ENCODE peak calls at places on chromosomes 6 and 20, in ten cellular contexts. A is endothelial cell of umbilical vein; P is body of pancreas; X is endodermal cell; I is cardiac muscle cell; V is gastrocnemius medialis; L is HCT116; R is NT2/D1; H is naive thymus-derived CD4-positive, alpha-beta T cell; W is OCI-LY7. K is an unnamed sample. For H3K4me1, the result is how much of the 10 kb centered on the place peaks cover.

GRCh38 chr6:15132854-15133670 is 112.8 kb upstream of the JARID2 start:
- DNase-seq in P (peak), X (no peak), H (no peak), L (peak), I (peak), R (no peak), A (no peak), W (no peak), V (no peak), K (peak)

GRCh38 chr6:30857537-30857936 is 26.8 kb upstream of the DDR1 start:
- DNase-seq in A (no peak), P (no peak), R (no peak), L (no peak), H (no peak), X (no peak), V (no peak), I (no peak), W (no peak), K (no peak)

GRCh38 chr20:23156170-23156841 is 70.2 kb upstream of the CD93 start:
- DNase-seq in A (peak), L (peak), X (peak), I (peak), R (no peak), H (no peak), V (peak), P (peak), W (no peak), K (peak)

GRCh38 chr6:125584468-125584939 is 164.9 kb upstream of the HEY2 start:
- DNase-seq in V (peak), I (no peak), P (no peak), H (no peak), X (peak), R (peak), A (peak), L (no peak), W (no peak), K (peak)

GRCh38 chr6:12570461-12571030 is 146.0 kb upstream of the PHACTR1 start:
- DNase-seq in X (no peak), H (no peak), P (no peak), W (no peak), I (peak), A (peak), V (no peak), R (no peak), L (no peak), K (peak)

GRCh38 chr6:104574135-104574750 is 285.5 kb downstream of the HACE1 start:
- DNase-seq in W (no peak), X (peak), R (no peak), I (no peak), H (no peak), V (no peak), L (no peak), P (no peak), A (no peak), K (no peak)

GRCh38 chr20:57480444-57481152 is 44.3 kb downstream of the CTCFL start:
- DNase-seq in H (peak), V (no peak), W (peak), P (no peak), A (no peak), X (peak), L (no peak), I (no peak), R (no peak), K (no peak)

GRCh38 chr6:37137201-37137880 is 32.6 kb upstream of the PIM1 start:
- DNase-seq in W (no peak), I (peak), X (peak), L (peak), V (no peak), P (peak), R (peak), H (no peak), A (peak), K (peak)

GRCh38 chr6:28863607-28864320 is 60.0 kb downstream of the TRIM27 start:
- DNase-seq in W (peak), P (peak), I (peak), A (peak), R (no peak), X (peak), L (peak), H (peak), V (peak), K (peak)

GRCh38 chr6:122530440-122531046 is 58.9 kb upstream of the SERINC1 start:
- DNase-seq in X (peak), L (peak), R (peak), H (peak), P (peak), V (peak), A (peak), W (peak), I (peak), K (peak)

GRCh38 chr20:58630063-58630462 is 21.0 kb upstream of the STX16 start:
- DNase-seq in W (no peak), A (peak), I (peak), X (no peak), H (no peak), P (no peak), V (no peak), L (no peak), R (no peak), K (peak)

GRCh38 chr6:111721677-111722219 is 116.1 kb upstream of the TRAF3IP2 start:
- DNase-seq in W (peak), H (peak), I (peak), P (no peak), L (peak), X (peak), R (peak), A (peak), V (peak), K (peak)

GRCh38 chr20:53683506-53683905 is 89.9 kb upstream of the ZNF217 start:
- DNase-seq in A (no peak), L (no peak), I (no peak), X (no peak), V (no peak), R (no peak), W (no peak), H (no peak), P (no peak), K (no peak)

GRCh38 chr6:22141271-22141745 is 155.5 kb downstream of the PRL start:
- DNase-seq in P (peak), X (no peak), A (peak), H (no peak), V (no peak), L (no peak), W (no peak), R (no peak), I (peak), K (no peak)

GRCh38 chr6:116218172-116218633 is 35.7 kb downstream of the TSPYL4 start:
- DNase-seq in I (peak), H (peak), A (peak), P (no peak), W (peak), X (no peak), L (no peak), V (no peak), R (no peak), K (peak)

GRCh38 chr20:5652626-5653573 is 97.3 kb upstream of the SHLD1 start:
- DNase-seq in V (no peak), A (no peak), R (no peak), P (no peak), W (peak), H (no peak), I (peak), X (no peak), L (no peak), K (peak)

GRCh38 chr6:170421921-170422320 is 115.4 kb downstream of the FAM120B start:
- DNase-seq in I (no peak), P (no peak), V (no peak), R (no peak), W (no peak), A (no peak), L (no peak), H (no peak), X (peak), K (no peak)

GRCh38 chr6:165831812-165832470 is 168.9 kb upstream of the PDE10A start:
- DNase-seq in W (no peak), P (no peak), R (no peak), I (no peak), H (no peak), A (no peak), L (no peak), V (no peak), X (no peak), K (no peak)

GRCh38 chr20:35700625-35701148 is 1.5 kb downstream of the ROMO1 start:
- DNase-seq in X (peak), A (no peak), H (no peak), P (no peak), R (no peak), I (no peak), V (no peak), L (no peak), W (no peak), K (no peak)

GRCh38 chr6:56766806-56767178 is 124.1 kb upstream of the DST start:
- DNase-seq in W (no peak), A (peak), L (no peak), R (no peak), P (no peak), I (peak), X (no peak), H (no peak), V (no peak), K (peak)

GRCh38 chr6:138945354-138945753 is 42.7 kb downstream of the REPS1 start:
- DNase-seq in R (peak), P (no peak), I (no peak), L (no peak), A (no peak), H (no peak), V (no peak), X (peak), W (no peak), K (no peak)

GRCh38 chr6:25267662-25268061 is 11.5 kb upstream of the CARMIL1 start:
- DNase-seq in W (no peak), V (no peak), L (no peak), R (no peak), A (no peak), X (no peak), H (no peak), I (no peak), P (no peak), K (no peak)

GRCh38 chr6:11714116-11714797 is 64.3 kb downstream of the ADTRP start:
- DNase-seq in L (no peak), V (no peak), R (no peak), X (no peak), W (no peak), A (no peak), I (no peak), H (peak), P (no peak), K (no peak)

GRCh38 chr20:46914789-46915359 is 20.2 kb downstream of the EYA2 start:
- DNase-seq in V (peak), X (no peak), H (no peak), P (peak), A (no peak), R (no peak), W (no peak), I (no peak), L (no peak), K (peak)

GRCh38 chr6:17268114-17268513 is 13.0 kb upstream of the RBM24 start:
- DNase-seq in X (no peak), V (no peak), L (no peak), P (no peak), W (no peak), H (no peak), R (no peak), A (no peak), I (no peak), K (no peak)

GRCh38 chr6:89146748-89147715 is 1.2 kb downstream of the PM20D2 start:
- DNase-seq in I (peak), R (no peak), X (no peak), A (peak), W (peak), P (peak), L (peak), H (no peak), V (peak), K (peak)

GRCh38 chr6:74015427-74015826 is 319.4 kb downstream of the CD109 start:
- DNase-seq in R (no peak), I (no peak), X (no peak), V (no peak), P (no peak), H (no peak), L (no peak), A (no peak), W (no peak), K (no peak)

GRCh38 chr6:79421001-79421411 is 116.2 kb downstream of the LCA5 start:
- DNase-seq in R (no peak), V (no peak), L (no peak), W (no peak), X (no peak), P (no peak), H (no peak), I (peak), A (peak), K (peak)

GRCh38 chr20:5513975-5514516 is 197.3 kb upstream of the PROKR2 start:
- DNase-seq in L (peak), H (no peak), P (no peak), I (no peak), W (no peak), R (no peak), V (no peak), X (no peak), A (no peak), K (peak)

GRCh38 chr6:42339991-42340401 is 111.7 kb downstream of the TRERF1 start:
- DNase-seq in I (no peak), P (no peak), H (no peak), X (peak), V (no peak), L (no peak), R (no peak), W (no peak), A (no peak), K (no peak)

GRCh38 chr20:53611449-53611894 is 17.8 kb upstream of the ZNF217 start:
- DNase-seq in I (peak), A (peak), X (peak), P (peak), W (peak), L (peak), V (no peak), R (no peak), H (no peak), K (peak)

GRCh38 chr6:34362909-34363713 is 29.4 kb downstream of the NUDT3 start:
- DNase-seq in H (no peak), P (no peak), I (no peak), W (peak), R (no peak), X (no peak), A (no peak), L (no peak), V (peak), K (no peak)

GRCh38 chr6:17086469-17086868 is 15.4 kb upstream of the STMND1 start:
- DNase-seq in X (peak), H (peak), I (peak), V (no peak), L (peak), R (no peak), A (peak), W (peak), P (peak), K (peak)

GRCh38 chr6:160960839-160961238 is 30.7 kb upstream of the MAP3K4 start:
- DNase-seq in A (no peak), W (no peak), H (no peak), P (peak), V (no peak), X (no peak), R (no peak), I (no peak), L (no peak), K (no peak)

GRCh38 chr6:88008411-88008810 is 39.2 kb upstream of the SPACA1 start:
- DNase-seq in W (no peak), L (no peak), V (no peak), R (no peak), X (no peak), I (no peak), A (no peak), P (no peak), H (no peak), K (no peak)

DNA sequence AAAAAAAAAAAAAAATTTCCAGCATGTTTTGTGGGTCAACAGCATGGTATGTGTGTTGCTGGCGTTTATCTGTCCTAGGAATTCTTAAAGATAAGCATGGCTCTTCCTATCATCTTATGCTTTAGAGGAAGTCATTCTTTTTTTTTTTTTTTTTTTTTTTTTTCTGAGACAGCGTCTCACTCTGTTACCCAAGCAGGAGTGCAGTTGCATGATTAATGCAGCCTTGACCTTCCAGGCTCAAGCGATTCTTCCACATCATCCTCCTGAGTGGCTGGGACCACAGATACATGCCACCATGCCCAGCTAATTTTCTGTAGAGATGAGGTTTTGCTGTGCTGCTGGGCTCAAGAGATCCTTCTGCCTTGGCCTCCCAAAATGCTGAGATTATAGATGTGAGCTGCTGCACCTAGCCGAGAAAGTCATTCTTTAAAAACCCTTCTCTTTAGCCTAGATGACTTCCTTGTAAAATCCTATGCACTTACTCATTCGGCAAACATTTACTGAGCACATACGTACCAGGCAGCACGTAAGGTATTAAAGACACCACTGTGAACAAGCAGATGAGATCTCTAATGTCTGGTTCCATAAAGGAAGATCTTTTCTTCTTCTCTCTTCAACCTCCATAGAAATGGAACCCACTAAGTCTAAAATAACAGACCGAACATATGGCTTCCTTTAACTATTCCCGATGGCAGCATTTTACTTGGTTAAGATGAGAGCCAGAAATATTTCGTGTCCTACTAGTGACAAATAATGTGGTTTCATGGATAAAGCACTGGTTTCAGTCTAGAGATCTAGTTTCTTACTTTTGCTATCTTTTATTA is 122.4 kb downstream of the RIN2 start:
- DNase-seq in W (no peak), H (no peak), L (peak), R (no peak), I (peak), V (no peak), P (no peak), X (no peak), A (no peak), K (peak)
- H3K4me3 ChIP-seq in W (no peak), H (no peak), L (peak), R (no peak), I (no peak), V (no peak), P (no peak), X (no peak), A (no peak), K (no peak)

DNA sequence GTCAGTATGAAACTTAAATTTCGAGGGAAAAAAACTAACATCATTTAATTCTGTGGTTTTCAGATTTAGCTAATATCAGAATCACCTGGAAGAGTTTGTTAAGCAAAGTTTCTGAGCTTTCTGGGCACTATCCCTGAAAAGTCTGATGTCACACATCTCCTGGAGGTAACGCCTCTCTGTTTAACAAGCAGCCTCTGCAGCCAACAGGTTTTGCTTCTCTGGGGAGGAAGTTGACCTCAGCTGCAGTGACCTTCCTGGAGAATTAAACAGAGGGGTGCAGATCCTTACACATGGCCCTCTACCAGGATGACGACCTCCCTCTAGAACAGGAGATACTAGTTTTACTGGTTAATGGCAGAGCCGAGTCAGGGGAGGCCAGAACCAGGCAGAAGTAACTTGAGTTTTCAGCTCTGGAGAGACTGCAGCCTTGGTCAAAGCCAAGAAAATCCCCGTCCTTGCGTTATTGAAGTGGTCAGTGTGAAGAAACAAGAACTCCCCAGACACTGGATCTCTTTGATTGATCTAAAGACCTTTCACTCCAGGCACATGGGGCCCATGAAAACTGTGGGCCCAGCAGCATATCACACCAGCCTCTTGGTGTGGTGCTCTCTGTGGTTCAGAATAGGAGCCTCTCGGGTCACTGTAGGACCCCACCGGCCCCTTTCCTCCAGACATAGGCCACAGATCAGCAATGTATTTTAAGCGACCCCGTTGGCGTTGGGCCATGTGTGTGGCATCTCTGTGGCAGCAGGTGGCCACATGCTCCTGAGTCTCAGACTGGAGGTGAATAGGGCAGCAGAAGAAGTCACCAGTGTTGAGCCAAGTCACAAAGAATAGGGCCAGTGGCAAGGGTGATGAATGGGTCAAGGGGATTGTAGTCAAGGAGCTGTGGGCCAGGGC is 33.4 kb upstream of the CCR6 start:
- DNase-seq in A (no peak), I (no peak), V (no peak), X (no peak), L (no peak), R (no peak), P (no peak), H (no peak), W (peak), K (no peak)
- H3K4me1 ChIP-seq in A (under half), I (under half), V (under half), X (under half), L (under half), R (under half), P (under half), H (under half), W (half or more), K (under half)

GRCh38 chr6:163866192-163866591 is 451.7 kb downstream of the QKI start:
- DNase-seq in L (no peak), P (no peak), W (no peak), X (peak), H (no peak), A (no peak), R (no peak), I (no peak), V (no peak), K (no peak)

GRCh38 chr6:163863565-163863964 is 449.0 kb downstream of the QKI start:
- DNase-seq in I (no peak), A (no peak), L (no peak), P (no peak), R (no peak), V (no peak), X (no peak), W (no peak), H (no peak), K (no peak)

GRCh38 chr6:163867518-163868292 is 453.2 kb downstream of the QKI start:
- DNase-seq in P (no peak), W (no peak), I (no peak), A (no peak), L (no peak), R (no peak), H (no peak), V (no peak), X (peak), K (no peak)

GRCh38 chr6:163861627-163862026 is 447.1 kb downstream of the QKI start:
- DNase-seq in H (no peak), R (no peak), V (no peak), X (no peak), W (no peak), P (no peak), A (no peak), L (no peak), I (no peak), K (no peak)

GRCh38 chr6:163865380-163865779 is 450.9 kb downstream of the QKI start:
- DNase-seq in P (no peak), A (no peak), L (no peak), W (no peak), X (no peak), I (no peak), H (no peak), R (no peak), V (no peak), K (no peak)
- H3K4me3 ChIP-seq in P (no peak), A (no peak), L (no peak), W (no peak), X (no peak), I (no peak), H (no peak), R (no peak), V (no peak), K (no peak)

DNA sequence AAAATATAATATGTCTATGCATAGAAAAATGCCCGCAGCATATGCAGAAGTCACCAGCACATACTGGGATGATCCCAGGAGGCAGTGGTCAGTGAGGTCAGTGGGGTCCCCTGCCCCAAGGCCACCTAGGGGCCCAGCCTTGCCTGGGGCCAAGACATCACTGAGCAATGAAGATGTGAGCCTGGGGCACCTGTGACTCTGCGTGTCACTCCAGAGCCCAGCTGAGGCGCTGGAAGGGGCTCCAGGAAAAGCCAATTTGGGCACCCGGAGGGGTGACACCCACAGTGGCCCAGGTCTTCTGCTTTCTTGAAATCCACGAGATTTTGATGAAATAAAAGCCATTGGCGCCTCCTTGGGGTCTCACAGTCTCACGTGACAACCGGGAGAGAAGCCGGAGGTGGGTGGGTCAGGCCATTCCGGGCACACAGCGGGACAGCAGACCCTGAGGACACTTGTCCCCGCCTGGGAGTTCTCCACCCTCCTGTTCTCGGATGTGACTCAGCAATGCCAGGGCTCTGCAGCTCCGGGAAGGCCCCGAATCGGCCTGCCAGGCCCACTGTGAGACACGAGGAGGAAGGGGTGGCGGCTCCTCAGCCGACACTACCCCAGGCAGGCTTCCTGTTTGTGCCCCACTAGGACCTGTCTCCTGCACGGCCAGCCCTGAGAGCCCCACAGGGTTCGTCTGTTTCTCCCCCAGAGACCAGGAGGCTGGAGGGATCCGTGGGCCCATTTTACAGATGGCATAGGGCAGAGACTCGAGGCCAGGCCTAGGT is 24.4 kb upstream of the SLCO4A1 start:
- DNase-seq in A (peak), R (no peak), I (no peak), V (peak), P (peak), H (no peak), W (peak), X (no peak), L (no peak), K (no peak)
- H3K4me1 ChIP-seq in A (under half), R (under half), I (under half), V (under half), P (under half), H (under half), W (under half), X (under half), L (under half), K (under half)

K was measured in adipocyte.